ENCODE peak calls at places on chromosomes 3 and 15, in nine cellular contexts. One of them, this sample, is unnamed.

GRCh38 chr3:40980467-40980866 is 218.8 kb upstream of the CTNNB1 start:
- ATAC-seq in stimulated activated effector memory CD8-positive, alpha-beta T cell treated with anti-CD3 and anti-CD28 coated beads, Interleukin-12 subunit alpha, Interleukin-12 subunit beta, amount 100 ng/mL, for 72 hours: peak
- ATAC-seq in left ventricle myocardium superior: no peak
- ATAC-seq in DND-41: peak
- ATAC-seq in activated B cell treated with CpG ODN at 0.5 μM for 24 hours: no peak
- ATAC-seq in naive thymus-derived CD8-positive, alpha-beta T cell: no peak
- ATAC-seq in upper lobe of left lung: no peak
- ATAC-seq in right lobe of liver: no peak
- ATAC-seq in Right ventricle myocardium superior: no peak
- ATAC-seq in this sample: peak

GRCh38 chr15:67927501-67928156 is 87.8 kb upstream of the RNU6-1 start:
- ATAC-seq in right lobe of liver: no peak
- ATAC-seq in Right ventricle myocardium superior: peak
- ATAC-seq in left ventricle myocardium superior: peak
- ATAC-seq in DND-41: no peak
- ATAC-seq in upper lobe of left lung: peak
- ATAC-seq in stimulated activated effector memory CD8-positive, alpha-beta T cell treated with anti-CD3 and anti-CD28 coated beads, Interleukin-12 subunit alpha, Interleukin-12 subunit beta, amount 100 ng/mL, for 72 hours: no peak
- ATAC-seq in naive thymus-derived CD8-positive, alpha-beta T cell: no peak
- ATAC-seq in activated B cell treated with CpG ODN at 0.5 μM for 24 hours: no peak
- ATAC-seq in this sample: no peak

GRCh38 chr3:128547368-128547987 is 54.5 kb upstream of the GATA2 start:
- ATAC-seq in left ventricle myocardium superior: no peak
- ATAC-seq in stimulated activated effector memory CD8-positive, alpha-beta T cell treated with anti-CD3 and anti-CD28 coated beads, Interleukin-12 subunit alpha, Interleukin-12 subunit beta, amount 100 ng/mL, for 72 hours: peak
- ATAC-seq in right lobe of liver: no peak
- ATAC-seq in naive thymus-derived CD8-positive, alpha-beta T cell: no peak
- ATAC-seq in upper lobe of left lung: no peak
- ATAC-seq in DND-41: no peak
- ATAC-seq in Right ventricle myocardium superior: no peak
- ATAC-seq in activated B cell treated with CpG ODN at 0.5 μM for 24 hours: no peak
- ATAC-seq in this sample: no peak

GRCh38 chr3:54514416-54514815 is 392.1 kb downstream of the CACNA2D3 start:
- ATAC-seq in left ventricle myocardium superior: no peak
- ATAC-seq in naive thymus-derived CD8-positive, alpha-beta T cell: no peak
- ATAC-seq in stimulated activated effector memory CD8-positive, alpha-beta T cell treated with anti-CD3 and anti-CD28 coated beads, Interleukin-12 subunit alpha, Interleukin-12 subunit beta, amount 100 ng/mL, for 72 hours: no peak
- ATAC-seq in DND-41: no peak
- ATAC-seq in right lobe of liver: no peak
- ATAC-seq in upper lobe of left lung: no peak
- ATAC-seq in Right ventricle myocardium superior: no peak
- ATAC-seq in activated B cell treated with CpG ODN at 0.5 μM for 24 hours: no peak
- ATAC-seq in this sample: no peak

GRCh38 chr3:58898513-58898912 is 151.3 kb downstream of the CFAP20DC start:
- ATAC-seq in stimulated activated effector memory CD8-positive, alpha-beta T cell treated with anti-CD3 and anti-CD28 coated beads, Interleukin-12 subunit alpha, Interleukin-12 subunit beta, amount 100 ng/mL, for 72 hours: peak
- ATAC-seq in DND-41: no peak
- ATAC-seq in left ventricle myocardium superior: no peak
- ATAC-seq in upper lobe of left lung: no peak
- ATAC-seq in naive thymus-derived CD8-positive, alpha-beta T cell: no peak
- ATAC-seq in activated B cell treated with CpG ODN at 0.5 μM for 24 hours: no peak
- ATAC-seq in Right ventricle myocardium superior: no peak
- ATAC-seq in right lobe of liver: no peak
- ATAC-seq in this sample: no peak

GRCh38 chr15:55993804-55994539 is 560 bp upstream of the NEDD4 start:
- ATAC-seq in Right ventricle myocardium superior: peak
- ATAC-seq in activated B cell treated with CpG ODN at 0.5 μM for 24 hours: no peak
- ATAC-seq in left ventricle myocardium superior: peak
- ATAC-seq in upper lobe of left lung: peak
- ATAC-seq in DND-41: no peak
- ATAC-seq in naive thymus-derived CD8-positive, alpha-beta T cell: no peak
- ATAC-seq in stimulated activated effector memory CD8-positive, alpha-beta T cell treated with anti-CD3 and anti-CD28 coated beads, Interleukin-12 subunit alpha, Interleukin-12 subunit beta, amount 100 ng/mL, for 72 hours: no peak
- ATAC-seq in right lobe of liver: peak
- ATAC-seq in this sample: no peak

GRCh38 chr15:83858820-83859505 is 205.0 kb downstream of the ADAMTSL3 start:
- ATAC-seq in left ventricle myocardium superior: no peak
- ATAC-seq in right lobe of liver: no peak
- ATAC-seq in DND-41: no peak
- ATAC-seq in activated B cell treated with CpG ODN at 0.5 μM for 24 hours: no peak
- ATAC-seq in naive thymus-derived CD8-positive, alpha-beta T cell: no peak
- ATAC-seq in Right ventricle myocardium superior: no peak
- ATAC-seq in upper lobe of left lung: no peak
- ATAC-seq in stimulated activated effector memory CD8-positive, alpha-beta T cell treated with anti-CD3 and anti-CD28 coated beads, Interleukin-12 subunit alpha, Interleukin-12 subunit beta, amount 100 ng/mL, for 72 hours: no peak
- ATAC-seq in this sample: no peak

GRCh38 chr3:72383896-72384295 is 464.3 kb downstream of the SHQ1 start:
- ATAC-seq in naive thymus-derived CD8-positive, alpha-beta T cell: no peak
- ATAC-seq in Right ventricle myocardium superior: no peak
- ATAC-seq in upper lobe of left lung: no peak
- ATAC-seq in right lobe of liver: no peak
- ATAC-seq in DND-41: no peak
- ATAC-seq in stimulated activated effector memory CD8-positive, alpha-beta T cell treated with anti-CD3 and anti-CD28 coated beads, Interleukin-12 subunit alpha, Interleukin-12 subunit beta, amount 100 ng/mL, for 72 hours: no peak
- ATAC-seq in activated B cell treated with CpG ODN at 0.5 μM for 24 hours: no peak
- ATAC-seq in left ventricle myocardium superior: no peak
- ATAC-seq in this sample: no peak

GRCh38 chr15:69652906-69653305 is 200.3 kb downstream of the RPLP1 start:
- ATAC-seq in naive thymus-derived CD8-positive, alpha-beta T cell: no peak
- ATAC-seq in activated B cell treated with CpG ODN at 0.5 μM for 24 hours: no peak
- ATAC-seq in Right ventricle myocardium superior: no peak
- ATAC-seq in upper lobe of left lung: no peak
- ATAC-seq in right lobe of liver: no peak
- ATAC-seq in DND-41: no peak
- ATAC-seq in left ventricle myocardium superior: peak
- ATAC-seq in stimulated activated effector memory CD8-positive, alpha-beta T cell treated with anti-CD3 and anti-CD28 coated beads, Interleukin-12 subunit alpha, Interleukin-12 subunit beta, amount 100 ng/mL, for 72 hours: peak
- ATAC-seq in this sample: no peak

GRCh38 chr3:73727854-73728253 is 103.1 kb upstream of the PDZRN3 start:
- ATAC-seq in stimulated activated effector memory CD8-positive, alpha-beta T cell treated with anti-CD3 and anti-CD28 coated beads, Interleukin-12 subunit alpha, Interleukin-12 subunit beta, amount 100 ng/mL, for 72 hours: no peak
- ATAC-seq in Right ventricle myocardium superior: no peak
- ATAC-seq in upper lobe of left lung: no peak
- ATAC-seq in right lobe of liver: no peak
- ATAC-seq in activated B cell treated with CpG ODN at 0.5 μM for 24 hours: no peak
- ATAC-seq in left ventricle myocardium superior: no peak
- ATAC-seq in DND-41: no peak
- ATAC-seq in naive thymus-derived CD8-positive, alpha-beta T cell: no peak
- ATAC-seq in this sample: no peak

GRCh38 chr15:80967451-80967850 is 22.2 kb downstream of the MESD start:
- ATAC-seq in stimulated activated effector memory CD8-positive, alpha-beta T cell treated with anti-CD3 and anti-CD28 coated beads, Interleukin-12 subunit alpha, Interleukin-12 subunit beta, amount 100 ng/mL, for 72 hours: no peak
- ATAC-seq in right lobe of liver: no peak
- ATAC-seq in left ventricle myocardium superior: no peak
- ATAC-seq in activated B cell treated with CpG ODN at 0.5 μM for 24 hours: no peak
- ATAC-seq in Right ventricle myocardium superior: no peak
- ATAC-seq in DND-41: no peak
- ATAC-seq in naive thymus-derived CD8-positive, alpha-beta T cell: no peak
- ATAC-seq in upper lobe of left lung: no peak
- ATAC-seq in this sample: no peak

GRCh38 chr3:112293368-112294321 is at the start of gene SLC9C1:
- ATAC-seq in DND-41: peak
- ATAC-seq in stimulated activated effector memory CD8-positive, alpha-beta T cell treated with anti-CD3 and anti-CD28 coated beads, Interleukin-12 subunit alpha, Interleukin-12 subunit beta, amount 100 ng/mL, for 72 hours: peak
- ATAC-seq in Right ventricle myocardium superior: peak
- ATAC-seq in left ventricle myocardium superior: peak
- ATAC-seq in naive thymus-derived CD8-positive, alpha-beta T cell: peak
- ATAC-seq in upper lobe of left lung: peak
- ATAC-seq in activated B cell treated with CpG ODN at 0.5 μM for 24 hours: peak
- ATAC-seq in right lobe of liver: peak
- ATAC-seq in this sample: peak

This sample was measured in stimulated activated memory B cell treated with anti-CD40 and anti-IgM and Interleukin-4, amounts not matched to agents 10 μg/mL and 1 μg/mL and 100 μg/mL, for 72 hours.